ENCODE peak calls at places on chromosome 21, in four cellular contexts. One of them, this sample, is unnamed.

GRCh38 chr21:35926003-35926541 is 134.3 kb downstream of the SETD4 start:
- DNase-seq in CD8-positive, alpha-beta memory T cell: no peak
- DNase-seq in stimulated activated CD4-positive, alpha-beta T cell treated with anti-CD3 and anti-CD28 coated beads, Interleukin-15, amount 100 ng/mL, for 48 hours: no peak
- DNase-seq in HS-5: no peak
- DNase-seq in this sample: no peak

GRCh38 chr21:39079617-39080016 is 103.6 kb downstream of the PSMG1 start:
- DNase-seq in CD8-positive, alpha-beta memory T cell: no peak
- DNase-seq in stimulated activated CD4-positive, alpha-beta T cell treated with anti-CD3 and anti-CD28 coated beads, Interleukin-15, amount 100 ng/mL, for 48 hours: no peak
- DNase-seq in HS-5: no peak
- DNase-seq in this sample: no peak

GRCh38 chr21:16323586-16323985 is 593.8 kb downstream of the USP25 start:
- DNase-seq in CD8-positive, alpha-beta memory T cell: no peak
- DNase-seq in stimulated activated CD4-positive, alpha-beta T cell treated with anti-CD3 and anti-CD28 coated beads, Interleukin-15, amount 100 ng/mL, for 48 hours: no peak
- DNase-seq in HS-5: no peak
- DNase-seq in this sample: no peak

GRCh38 chr21:29218749-29219148 is 80.0 kb upstream of the BACH1 start:
- DNase-seq in CD8-positive, alpha-beta memory T cell: no peak
- DNase-seq in stimulated activated CD4-positive, alpha-beta T cell treated with anti-CD3 and anti-CD28 coated beads, Interleukin-15, amount 100 ng/mL, for 48 hours: no peak
- DNase-seq in HS-5: no peak
- DNase-seq in this sample: no peak

GRCh38 chr21:27464643-27465042 is 497.8 kb upstream of the ADAMTS5 start:
- DNase-seq in CD8-positive, alpha-beta memory T cell: no peak
- DNase-seq in stimulated activated CD4-positive, alpha-beta T cell treated with anti-CD3 and anti-CD28 coated beads, Interleukin-15, amount 100 ng/mL, for 48 hours: no peak
- DNase-seq in HS-5: peak
- DNase-seq in this sample: no peak

GRCh38 chr21:42534361-42534900 is 20.8 kb downstream of the SLC37A1 start:
- DNase-seq in CD8-positive, alpha-beta memory T cell: no peak
- DNase-seq in stimulated activated CD4-positive, alpha-beta T cell treated with anti-CD3 and anti-CD28 coated beads, Interleukin-15, amount 100 ng/mL, for 48 hours: no peak
- DNase-seq in HS-5: no peak
- DNase-seq in this sample: no peak

GRCh38 chr21:45323487-45324380 is 36.0 kb upstream of the POFUT2 start:
- DNase-seq in CD8-positive, alpha-beta memory T cell: no peak
- DNase-seq in stimulated activated CD4-positive, alpha-beta T cell treated with anti-CD3 and anti-CD28 coated beads, Interleukin-15, amount 100 ng/mL, for 48 hours: no peak
- DNase-seq in HS-5: no peak
- DNase-seq in this sample: no peak

GRCh38 chr21:46191257-46191685 is 7.0 kb upstream of the SPATC1L start:
- DNase-seq in CD8-positive, alpha-beta memory T cell: no peak
- DNase-seq in stimulated activated CD4-positive, alpha-beta T cell treated with anti-CD3 and anti-CD28 coated beads, Interleukin-15, amount 100 ng/mL, for 48 hours: no peak
- DNase-seq in HS-5: peak
- DNase-seq in this sample: no peak

GRCh38 chr21:33064623-33064996 is 5.3 kb upstream of the OLIG1 start:
- DNase-seq in CD8-positive, alpha-beta memory T cell: no peak
- DNase-seq in stimulated activated CD4-positive, alpha-beta T cell treated with anti-CD3 and anti-CD28 coated beads, Interleukin-15, amount 100 ng/mL, for 48 hours: no peak
- DNase-seq in HS-5: no peak
- DNase-seq in this sample: no peak

GRCh38 chr21:38267136-38267535 is 10.3 kb downstream of the KCNJ15 start:
- DNase-seq in CD8-positive, alpha-beta memory T cell: no peak
- DNase-seq in stimulated activated CD4-positive, alpha-beta T cell treated with anti-CD3 and anti-CD28 coated beads, Interleukin-15, amount 100 ng/mL, for 48 hours: no peak
- DNase-seq in HS-5: no peak
- DNase-seq in this sample: no peak

GRCh38 chr21:28737671-28738279 is 254.9 kb downstream of the LTN1 start:
- DNase-seq in CD8-positive, alpha-beta memory T cell: no peak
- DNase-seq in stimulated activated CD4-positive, alpha-beta T cell treated with anti-CD3 and anti-CD28 coated beads, Interleukin-15, amount 100 ng/mL, for 48 hours: no peak
- DNase-seq in HS-5: no peak
- DNase-seq in this sample: no peak

GRCh38 chr21:35284199-35284598 is 235.1 kb upstream of the RUNX1 start:
- DNase-seq in CD8-positive, alpha-beta memory T cell: no peak
- DNase-seq in stimulated activated CD4-positive, alpha-beta T cell treated with anti-CD3 and anti-CD28 coated beads, Interleukin-15, amount 100 ng/mL, for 48 hours: no peak
- DNase-seq in HS-5: no peak
- DNase-seq in this sample: no peak

GRCh38 chr21:34669149-34669879 is 520 bp downstream of the CLIC6 start:
- DNase-seq in CD8-positive, alpha-beta memory T cell: no peak
- DNase-seq in stimulated activated CD4-positive, alpha-beta T cell treated with anti-CD3 and anti-CD28 coated beads, Interleukin-15, amount 100 ng/mL, for 48 hours: no peak
- DNase-seq in HS-5: no peak
- DNase-seq in this sample: no peak

GRCh38 chr21:30190554-30190953 is 23.9 kb upstream of the CLDN17 start:
- DNase-seq in CD8-positive, alpha-beta memory T cell: no peak
- DNase-seq in stimulated activated CD4-positive, alpha-beta T cell treated with anti-CD3 and anti-CD28 coated beads, Interleukin-15, amount 100 ng/mL, for 48 hours: no peak
- DNase-seq in HS-5: no peak
- DNase-seq in this sample: no peak

GRCh38 chr21:36471254-36471723 is 8.6 kb downstream of the CLDN14 start:
- DNase-seq in CD8-positive, alpha-beta memory T cell: no peak
- DNase-seq in stimulated activated CD4-positive, alpha-beta T cell treated with anti-CD3 and anti-CD28 coated beads, Interleukin-15, amount 100 ng/mL, for 48 hours: no peak
- DNase-seq in HS-5: no peak
- DNase-seq in this sample: peak

GRCh38 chr21:41834252-41834925 is 44.8 kb downstream of the PRDM15 start:
- DNase-seq in CD8-positive, alpha-beta memory T cell: no peak
- DNase-seq in stimulated activated CD4-positive, alpha-beta T cell treated with anti-CD3 and anti-CD28 coated beads, Interleukin-15, amount 100 ng/mL, for 48 hours: no peak
- DNase-seq in HS-5: no peak
- DNase-seq in this sample: no peak

GRCh38 chr21:43322805-43323204 is 104.1 kb downstream of the SIK1 start:
- DNase-seq in CD8-positive, alpha-beta memory T cell: no peak
- DNase-seq in stimulated activated CD4-positive, alpha-beta T cell treated with anti-CD3 and anti-CD28 coated beads, Interleukin-15, amount 100 ng/mL, for 48 hours: no peak
- DNase-seq in HS-5: no peak
- DNase-seq in this sample: no peak

GRCh38 chr21:25939396-25939761 is 204.6 kb downstream of the GABPA start:
- DNase-seq in CD8-positive, alpha-beta memory T cell: no peak
- DNase-seq in stimulated activated CD4-positive, alpha-beta T cell treated with anti-CD3 and anti-CD28 coated beads, Interleukin-15, amount 100 ng/mL, for 48 hours: no peak
- DNase-seq in HS-5: no peak
- DNase-seq in this sample: no peak

GRCh38 chr21:42515708-42516502 is 2.3 kb downstream of the SLC37A1 start:
- DNase-seq in CD8-positive, alpha-beta memory T cell: no peak
- DNase-seq in stimulated activated CD4-positive, alpha-beta T cell treated with anti-CD3 and anti-CD28 coated beads, Interleukin-15, amount 100 ng/mL, for 48 hours: no peak
- DNase-seq in HS-5: no peak
- DNase-seq in this sample: no peak

GRCh38 chr21:42310411-42311001 is 4.7 kb downstream of the TFF3 start:
- DNase-seq in CD8-positive, alpha-beta memory T cell: no peak
- DNase-seq in stimulated activated CD4-positive, alpha-beta T cell treated with anti-CD3 and anti-CD28 coated beads, Interleukin-15, amount 100 ng/mL, for 48 hours: no peak
- DNase-seq in HS-5: no peak
- DNase-seq in this sample: no peak

GRCh38 chr21:37146320-37147225 is 73.5 kb downstream of the TTC3 start:
- DNase-seq in CD8-positive, alpha-beta memory T cell: no peak
- DNase-seq in stimulated activated CD4-positive, alpha-beta T cell treated with anti-CD3 and anti-CD28 coated beads, Interleukin-15, amount 100 ng/mL, for 48 hours: no peak
- DNase-seq in HS-5: no peak
- DNase-seq in this sample: no peak

GRCh38 chr21:33682992-33683627 is 40.8 kb downstream of the ITSN1 start:
- DNase-seq in CD8-positive, alpha-beta memory T cell: no peak
- DNase-seq in stimulated activated CD4-positive, alpha-beta T cell treated with anti-CD3 and anti-CD28 coated beads, Interleukin-15, amount 100 ng/mL, for 48 hours: no peak
- DNase-seq in HS-5: peak
- DNase-seq in this sample: peak

GRCh38 chr21:40386301-40386911 is 460.6 kb downstream of the DSCAM start:
- DNase-seq in CD8-positive, alpha-beta memory T cell: no peak
- DNase-seq in stimulated activated CD4-positive, alpha-beta T cell treated with anti-CD3 and anti-CD28 coated beads, Interleukin-15, amount 100 ng/mL, for 48 hours: peak
- DNase-seq in HS-5: no peak
- DNase-seq in this sample: peak

GRCh38 chr21:19256934-19257660 is 853.5 kb upstream of the TMPRSS15 start:
- DNase-seq in CD8-positive, alpha-beta memory T cell: no peak
- DNase-seq in stimulated activated CD4-positive, alpha-beta T cell treated with anti-CD3 and anti-CD28 coated beads, Interleukin-15, amount 100 ng/mL, for 48 hours: no peak
- DNase-seq in HS-5: no peak
- DNase-seq in this sample: no peak

GRCh38 chr21:46001821-46002681 is 20.5 kb downstream of the COL6A1 start:
- DNase-seq in CD8-positive, alpha-beta memory T cell: no peak
- DNase-seq in stimulated activated CD4-positive, alpha-beta T cell treated with anti-CD3 and anti-CD28 coated beads, Interleukin-15, amount 100 ng/mL, for 48 hours: no peak
- DNase-seq in HS-5: no peak
- DNase-seq in this sample: no peak

GRCh38 chr21:34017127-34017961 is 56.0 kb upstream of the MRPS6 start:
- DNase-seq in CD8-positive, alpha-beta memory T cell: no peak
- DNase-seq in stimulated activated CD4-positive, alpha-beta T cell treated with anti-CD3 and anti-CD28 coated beads, Interleukin-15, amount 100 ng/mL, for 48 hours: no peak
- DNase-seq in HS-5: no peak
- DNase-seq in this sample: no peak

GRCh38 chr21:42654179-42654912 is 925 bp downstream of the PDE9A start:
- DNase-seq in CD8-positive, alpha-beta memory T cell: no peak
- DNase-seq in stimulated activated CD4-positive, alpha-beta T cell treated with anti-CD3 and anti-CD28 coated beads, Interleukin-15, amount 100 ng/mL, for 48 hours: no peak
- DNase-seq in HS-5: no peak
- DNase-seq in this sample: peak

GRCh38 chr21:38911523-38912354 is 106.0 kb downstream of the ETS2 start:
- DNase-seq in CD8-positive, alpha-beta memory T cell: no peak
- DNase-seq in stimulated activated CD4-positive, alpha-beta T cell treated with anti-CD3 and anti-CD28 coated beads, Interleukin-15, amount 100 ng/mL, for 48 hours: no peak
- DNase-seq in HS-5: no peak
- DNase-seq in this sample: no peak

GRCh38 chr21:39527067-39527595 is 75.4 kb downstream of the SH3BGR start:
- DNase-seq in CD8-positive, alpha-beta memory T cell: no peak
- DNase-seq in stimulated activated CD4-positive, alpha-beta T cell treated with anti-CD3 and anti-CD28 coated beads, Interleukin-15, amount 100 ng/mL, for 48 hours: no peak
- DNase-seq in HS-5: no peak
- DNase-seq in this sample: no peak

GRCh38 chr21:37348664-37349063 is 17.9 kb upstream of the DYRK1A start:
- DNase-seq in CD8-positive, alpha-beta memory T cell: no peak
- DNase-seq in stimulated activated CD4-positive, alpha-beta T cell treated with anti-CD3 and anti-CD28 coated beads, Interleukin-15, amount 100 ng/mL, for 48 hours: no peak
- DNase-seq in HS-5: no peak
- DNase-seq in this sample: peak

GRCh38 chr21:39518055-39518844 is 66.5 kb downstream of the SH3BGR start:
- DNase-seq in CD8-positive, alpha-beta memory T cell: peak
- DNase-seq in stimulated activated CD4-positive, alpha-beta T cell treated with anti-CD3 and anti-CD28 coated beads, Interleukin-15, amount 100 ng/mL, for 48 hours: peak
- DNase-seq in HS-5: peak
- DNase-seq in this sample: peak

GRCh38 chr21:19510653-19511052 is 1107.1 kb upstream of the TMPRSS15 start:
- DNase-seq in CD8-positive, alpha-beta memory T cell: no peak
- DNase-seq in stimulated activated CD4-positive, alpha-beta T cell treated with anti-CD3 and anti-CD28 coated beads, Interleukin-15, amount 100 ng/mL, for 48 hours: no peak
- DNase-seq in HS-5: no peak
- DNase-seq in this sample: no peak

GRCh38 chr21:42264245-42265195 is 45.6 kb downstream of the ABCG1 start:
- DNase-seq in CD8-positive, alpha-beta memory T cell: no peak
- DNase-seq in stimulated activated CD4-positive, alpha-beta T cell treated with anti-CD3 and anti-CD28 coated beads, Interleukin-15, amount 100 ng/mL, for 48 hours: no peak
- DNase-seq in HS-5: no peak
- DNase-seq in this sample: no peak

GRCh38 chr21:29462475-29462874 is 163.8 kb downstream of the BACH1 start:
- DNase-seq in CD8-positive, alpha-beta memory T cell: no peak
- DNase-seq in stimulated activated CD4-positive, alpha-beta T cell treated with anti-CD3 and anti-CD28 coated beads, Interleukin-15, amount 100 ng/mL, for 48 hours: no peak
- DNase-seq in HS-5: no peak
- DNase-seq in this sample: no peak

GRCh38 chr21:32411366-32412161 is 942 bp upstream of the EVA1C start:
- DNase-seq in CD8-positive, alpha-beta memory T cell: peak
- DNase-seq in stimulated activated CD4-positive, alpha-beta T cell treated with anti-CD3 and anti-CD28 coated beads, Interleukin-15, amount 100 ng/mL, for 48 hours: peak
- DNase-seq in HS-5: no peak
- DNase-seq in this sample: peak

GRCh38 chr21:41879190-41879998 is at the start of gene PRDM15:
- DNase-seq in CD8-positive, alpha-beta memory T cell: peak
- DNase-seq in stimulated activated CD4-positive, alpha-beta T cell treated with anti-CD3 and anti-CD28 coated beads, Interleukin-15, amount 100 ng/mL, for 48 hours: peak
- DNase-seq in HS-5: peak
- DNase-seq in this sample: peak

GRCh38 chr21:35044128-35044527 is 5.0 kb downstream of the RUNX1 start:
- DNase-seq in CD8-positive, alpha-beta memory T cell: no peak
- DNase-seq in stimulated activated CD4-positive, alpha-beta T cell treated with anti-CD3 and anti-CD28 coated beads, Interleukin-15, amount 100 ng/mL, for 48 hours: no peak
- DNase-seq in HS-5: no peak
- DNase-seq in this sample: no peak

GRCh38 chr21:15293251-15293650 is 228.5 kb upstream of the NRIP1 start:
- DNase-seq in CD8-positive, alpha-beta memory T cell: no peak
- DNase-seq in stimulated activated CD4-positive, alpha-beta T cell treated with anti-CD3 and anti-CD28 coated beads, Interleukin-15, amount 100 ng/mL, for 48 hours: no peak
- DNase-seq in HS-5: peak
- DNase-seq in this sample: peak